ENCODE peak calls at places on chromosome 13, in ten cellular contexts. M, Z, O, F, Q, X, U, W, A and L are unnamed samples.

GRCh38 chr13:72586519-72586918 is 140.9 kb downstream of the MZT1 start:
- DNase-seq in U (no peak), O (no peak), X (no peak), Q (no peak), F (no peak), A (no peak), W (no peak), M (no peak), Z (no peak), L (peak)

GRCh38 chr13:66911411-66911939 is 318.7 kb downstream of the PCDH9 start:
- DNase-seq in X (no peak), M (no peak), A (no peak), O (no peak), Q (no peak), F (no peak), W (no peak), U (no peak), Z (no peak), L (no peak)

GRCh38 chr13:35881360-35881759 is 249.8 kb downstream of the DCLK1 start:
- DNase-seq in W (no peak), Z (no peak), A (no peak), O (no peak), Q (no peak), M (no peak), U (no peak), X (no peak), F (no peak), L (no peak)

GRCh38 chr13:97372929-97373328 is 61.0 kb upstream of the RAP2A start:
- DNase-seq in A (no peak), X (no peak), U (no peak), Z (no peak), Q (no peak), M (no peak), F (no peak), W (no peak), O (no peak), L (no peak)

GRCh38 chr13:58960909-58961308 is 1202.8 kb downstream of the DIAPH3 start:
- DNase-seq in X (no peak), O (peak), M (no peak), Z (no peak), Q (no peak), F (peak), W (no peak), A (no peak), U (no peak), L (peak)

GRCh38 chr13:66675620-66676019 is 554.5 kb downstream of the PCDH9 start:
- DNase-seq in Z (no peak), W (no peak), M (no peak), U (no peak), X (no peak), F (no peak), O (no peak), Q (no peak), A (no peak), L (no peak)

GRCh38 chr13:90760639-90761038 is 586.8 kb upstream of the MIR17HG start:
- DNase-seq in Q (no peak), X (no peak), M (no peak), U (no peak), F (no peak), W (no peak), A (no peak), Z (no peak), O (no peak), L (no peak)

GRCh38 chr13:101946411-101946810 is 455.4 kb downstream of the FGF14 start:
- DNase-seq in M (no peak), O (no peak), X (no peak), F (no peak), Q (no peak), A (no peak), U (no peak), W (no peak), Z (no peak), L (no peak)

GRCh38 chr13:111251646-111252448 is 68.6 kb upstream of the TEX29 start:
- DNase-seq in F (no peak), O (no peak), M (no peak), Z (no peak), X (peak), U (no peak), W (no peak), A (no peak), Q (no peak), L (no peak)

GRCh38 chr13:102291587-102292218 is 110.1 kb downstream of the FGF14 start:
- DNase-seq in X (no peak), F (no peak), Q (no peak), O (no peak), Z (no peak), W (no peak), A (no peak), U (no peak), M (no peak), L (no peak)

GRCh38 chr13:85419611-85420010 is 379.6 kb downstream of the SLITRK6 start:
- DNase-seq in X (no peak), M (no peak), Q (no peak), U (no peak), F (no peak), W (no peak), A (no peak), Z (no peak), O (no peak), L (no peak)

GRCh38 chr13:29537736-29538624 is 57.5 kb downstream of the SLC7A1 start:
- DNase-seq in X (no peak), Z (no peak), O (no peak), W (no peak), M (no peak), Q (no peak), A (no peak), F (no peak), U (no peak), L (no peak)

GRCh38 chr13:77375554-77375953 is 48.7 kb upstream of the MYCBP2 start:
- DNase-seq in W (no peak), U (no peak), Z (no peak), Q (no peak), A (no peak), O (no peak), X (no peak), M (no peak), F (no peak), L (no peak)

GRCh38 chr13:71879129-71879535 is 12.1 kb upstream of the DACH1 start:
- DNase-seq in M (no peak), Q (no peak), U (peak), X (no peak), Z (no peak), A (peak), O (peak), W (peak), F (peak), L (no peak)

GRCh38 chr13:67996101-67996500 is 766.0 kb upstream of the PCDH9 start:
- DNase-seq in X (no peak), O (no peak), M (no peak), Z (no peak), A (no peak), F (no peak), U (no peak), W (no peak), Q (no peak), L (no peak)

GRCh38 chr13:37716395-37716794 is 117.8 kb upstream of the POSTN start:
- DNase-seq in U (no peak), Q (no peak), F (no peak), X (no peak), W (no peak), A (no peak), O (no peak), Z (no peak), M (no peak), L (no peak)

GRCh38 chr13:20475927-20476691 is 49.5 kb downstream of the CRYL1 start:
- DNase-seq in W (no peak), X (no peak), Q (no peak), M (no peak), U (no peak), Z (no peak), F (peak), O (no peak), A (no peak), L (no peak)

GRCh38 chr13:111204438-111205177 is 89.5 kb downstream of the ARHGEF7 start:
- DNase-seq in M (no peak), W (peak), A (no peak), U (no peak), O (no peak), Z (peak), F (no peak), X (no peak), Q (peak), L (no peak)

GRCh38 chr13:34833562-34834182 is 108.4 kb upstream of the NBEA start:
- DNase-seq in W (no peak), X (no peak), O (peak), U (no peak), A (no peak), F (peak), Z (no peak), M (no peak), Q (no peak), L (no peak)

GRCh38 chr13:36131215-36131930 is at the start of gene DCLK1:
- DNase-seq in O (no peak), F (no peak), Z (peak), Q (peak), W (peak), U (peak), M (no peak), X (no peak), A (no peak), L (peak)

GRCh38 chr13:86976521-86977324 is 694.4 kb upstream of the SLITRK5 start:
- DNase-seq in A (no peak), W (no peak), U (no peak), O (peak), M (no peak), X (no peak), Q (no peak), F (no peak), Z (no peak), L (no peak)

GRCh38 chr13:80463673-80464352 is 122.9 kb upstream of the SPRY2 start:
- DNase-seq in A (no peak), U (no peak), W (no peak), M (no peak), Z (no peak), F (no peak), Q (no peak), O (peak), X (no peak), L (no peak)

GRCh38 chr13:66407159-66407558 is 823.0 kb downstream of the PCDH9 start:
- DNase-seq in M (no peak), X (no peak), W (no peak), A (no peak), Q (no peak), U (no peak), F (no peak), O (no peak), Z (no peak), L (no peak)

GRCh38 chr13:48318014-48318713 is 14.6 kb downstream of the RB1 start:
- DNase-seq in F (no peak), M (no peak), Q (no peak), Z (no peak), W (no peak), X (no peak), U (no peak), A (no peak), O (no peak), L (no peak)

GRCh38 chr13:110509971-110510786 is 51.3 kb downstream of the RAB20 start:
- DNase-seq in X (no peak), O (no peak), W (no peak), F (no peak), M (no peak), Z (no peak), A (no peak), Q (peak), U (no peak), L (no peak)

GRCh38 chr13:43878897-43879322 is 630 bp downstream of the CCDC122 start:
- DNase-seq in Q (no peak), Z (peak), W (no peak), A (no peak), M (peak), X (peak), O (peak), U (peak), F (peak), L (peak)

GRCh38 chr13:93736909-93737308 is 510.3 kb downstream of the GPC6 start:
- DNase-seq in O (no peak), M (no peak), Z (no peak), Q (no peak), W (no peak), A (no peak), U (no peak), F (no peak), X (no peak), L (no peak)

GRCh38 chr13:111116830-111117229 is 1.7 kb downstream of the ARHGEF7 start:
- DNase-seq in Z (no peak), X (no peak), A (no peak), W (no peak), Q (no peak), F (no peak), M (no peak), O (no peak), U (no peak), L (no peak)

GRCh38 chr13:107373551-107373950 is 805.6 kb upstream of the ARGLU1 start:
- DNase-seq in X (no peak), M (no peak), A (no peak), F (no peak), W (no peak), O (peak), Z (no peak), U (no peak), Q (no peak), L (peak)

GRCh38 chr13:29576581-29576980 is 18.9 kb downstream of the SLC7A1 start:
- DNase-seq in Z (no peak), U (no peak), M (no peak), W (no peak), X (no peak), F (no peak), Q (no peak), O (no peak), A (no peak), L (no peak)

GRCh38 chr13:64158910-64159309 is 2743.3 kb upstream of the PCDH20 start:
- DNase-seq in A (no peak), M (no peak), Z (no peak), U (no peak), Q (no peak), W (no peak), O (peak), F (no peak), X (no peak), L (peak)

GRCh38 chr13:75643693-75644092 is 7.6 kb downstream of the LMO7 start:
- DNase-seq in Z (no peak), O (no peak), Q (no peak), X (no peak), A (no peak), M (no peak), W (no peak), F (no peak), U (no peak), L (no peak)

GRCh38 chr13:32309812-32310706 is 5.1 kb downstream of the ZAR1L start:
- DNase-seq in U (peak), X (no peak), M (no peak), Z (no peak), O (peak), F (peak), W (peak), Q (no peak), A (no peak), L (peak)

GRCh38 chr13:88257706-88258105 is 586.5 kb downstream of the SLITRK5 start:
- DNase-seq in A (no peak), M (no peak), F (no peak), U (no peak), W (no peak), Z (no peak), O (no peak), Q (no peak), X (no peak), L (no peak)
- TF ChIP-seq CTCF in A (no peak), M (no peak), F (no peak), U (no peak), W (no peak), Z (no peak), O (no peak), Q (no peak), X (no peak), L (no peak)

GRCh38 chr13:23707674-23708073 is 137.5 kb downstream of the TNFRSF19 start:
- DNase-seq in X (no peak), F (peak), M (no peak), Z (no peak), O (peak), Q (no peak), A (no peak), U (no peak), W (no peak), L (no peak)
- TF ChIP-seq CTCF in X (peak), F (peak), M (no peak), Z (no peak), O (peak), Q (no peak), A (peak), U (no peak), W (no peak), L (peak)

GRCh38 chr13:41411536-41411935 is 45.8 kb upstream of the RGCC start:
- DNase-seq in Z (no peak), O (peak), X (peak), M (no peak), W (peak), F (peak), Q (no peak), A (no peak), U (peak), L (peak)
- TF ChIP-seq CTCF in Z (no peak), O (peak), X (peak), M (peak), W (no peak), F (peak), Q (no peak), A (peak), U (no peak), L (peak)

GRCh38 chr13:60623131-60623530 is 226.1 kb downstream of the TDRD3 start:
- DNase-seq in Q (no peak), M (no peak), O (no peak), X (no peak), W (no peak), U (no peak), A (no peak), Z (no peak), F (no peak), L (no peak)

GRCh38 chr13:60619461-60619860 is 222.4 kb downstream of the TDRD3 start:
- DNase-seq in W (no peak), Z (no peak), O (no peak), X (no peak), M (no peak), A (no peak), U (no peak), F (no peak), Q (no peak), L (no peak)

GRCh38 chr13:60613080-60613479 is 216.1 kb downstream of the TDRD3 start:
- DNase-seq in F (no peak), W (no peak), O (no peak), M (no peak), Q (no peak), Z (no peak), X (no peak), A (no peak), U (no peak), L (no peak)

GRCh38 chr13:60620611-60621395 is 223.8 kb downstream of the TDRD3 start:
- DNase-seq in X (no peak), W (no peak), M (no peak), U (no peak), Z (no peak), F (no peak), Q (no peak), O (no peak), A (no peak), L (no peak)

DNA sequence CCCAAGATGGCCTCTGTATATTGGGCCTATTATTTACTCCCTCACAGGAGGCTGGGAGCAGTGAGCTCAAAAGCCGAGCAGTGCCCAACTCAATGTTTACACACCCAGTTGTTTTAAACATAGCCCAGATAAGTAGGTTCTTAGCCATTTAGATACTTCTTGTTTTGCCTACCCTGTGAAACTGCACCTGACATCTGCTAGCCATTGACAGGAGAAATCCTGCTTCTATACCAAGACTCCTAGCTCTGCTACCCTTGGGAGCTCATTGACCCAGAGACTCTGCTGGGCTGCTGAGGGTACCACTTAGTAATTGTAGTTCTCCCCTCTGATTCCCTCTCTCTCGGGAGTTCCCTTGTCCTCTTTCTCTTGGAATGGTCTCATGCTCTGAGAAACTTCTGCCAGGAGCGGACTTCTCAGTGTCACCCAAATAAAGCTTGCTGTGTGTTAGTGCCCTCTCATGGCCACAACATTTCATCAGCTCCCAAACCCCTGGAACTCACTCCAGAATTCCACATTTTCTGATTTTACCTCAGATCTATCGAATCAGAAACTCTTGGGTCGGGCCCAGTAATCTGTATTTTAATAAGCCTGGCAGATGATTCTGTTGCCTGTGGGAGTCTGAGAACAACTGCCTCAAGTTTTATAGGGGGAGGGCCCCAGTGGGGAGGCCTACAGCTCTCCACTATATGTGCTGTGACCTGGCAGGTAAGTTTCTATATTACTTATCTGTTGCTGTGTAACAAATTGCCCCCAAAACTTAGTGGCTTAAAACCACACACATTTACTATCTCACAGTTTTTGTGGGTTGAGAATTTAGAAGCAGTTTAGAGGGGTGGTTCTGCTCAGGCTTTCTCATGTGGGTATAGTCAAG is 221.1 kb downstream of the TDRD3 start:
- DNase-seq in M (no peak), F (no peak), O (peak), W (no peak), X (no peak), A (no peak), Q (no peak), Z (no peak), U (peak), L (peak)
- TF ChIP-seq CTCF in M (peak), F (peak), O (peak), W (peak), X (no peak), A (peak), Q (no peak), Z (no peak), U (no peak), L (peak)

DNA sequence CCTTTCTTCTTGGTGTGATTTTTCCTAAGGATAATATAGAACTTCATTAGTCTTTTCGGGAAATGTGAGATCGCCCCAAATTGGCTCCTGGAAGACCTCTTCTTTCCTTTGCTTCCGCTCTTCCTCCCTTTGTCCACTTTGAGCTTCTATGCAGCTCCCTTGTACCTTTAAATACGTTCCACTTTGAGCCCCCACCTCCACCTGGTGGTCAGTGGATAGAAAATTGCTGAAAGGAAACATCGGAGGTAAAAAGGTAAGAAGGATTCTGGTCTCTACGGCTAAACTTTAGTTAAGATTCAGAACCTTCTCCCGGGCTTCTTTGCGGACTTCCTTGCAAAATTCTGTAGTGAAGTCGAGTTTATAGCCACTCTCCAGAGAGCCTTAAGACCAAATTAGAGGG is 55.0 kb upstream of the TM9SF2 start:
- DNase-seq in Q (no peak), M (no peak), F (no peak), A (no peak), Z (no peak), O (peak), W (no peak), X (no peak), U (no peak), L (no peak)
- TF ChIP-seq CTCF in Q (no peak), M (no peak), F (no peak), A (no peak), Z (no peak), O (peak), W (peak), X (no peak), U (peak), L (peak)

GRCh38 chr13:41075034-41075433 is 13.7 kb downstream of the WBP4 start:
- DNase-seq in O (peak), A (no peak), M (no peak), X (no peak), W (peak), U (peak), F (peak), Q (no peak), Z (no peak), L (peak)
- TF ChIP-seq CTCF in O (peak), A (peak), M (peak), X (peak), W (peak), U (peak), F (peak), Q (peak), Z (no peak), L (peak)

GRCh38 chr13:109154546-109154945 is 525.1 kb downstream of the MYO16 start:
- DNase-seq in U (no peak), A (no peak), X (no peak), O (no peak), Q (no peak), W (no peak), Z (no peak), F (no peak), M (no peak), L (no peak)

GRCh38 chr13:109154146-109154545 is 524.7 kb downstream of the MYO16 start:
- DNase-seq in O (peak), F (no peak), W (no peak), A (no peak), Z (no peak), Q (peak), U (no peak), M (no peak), X (no peak), L (no peak)

GRCh38 chr13:109157275-109157674 is 527.9 kb downstream of the MYO16 start:
- DNase-seq in U (no peak), M (no peak), W (no peak), Z (no peak), O (no peak), F (no peak), X (no peak), Q (no peak), A (no peak), L (no peak)

GRCh38 chr13:109156181-109156935 is 526.9 kb downstream of the MYO16 start:
- DNase-seq in W (no peak), O (peak), A (peak), Z (no peak), Q (no peak), M (no peak), F (no peak), U (no peak), X (no peak), L (peak)

GRCh38 chr13:109155301-109155761 is 525.9 kb downstream of the MYO16 start:
- DNase-seq in M (no peak), Q (no peak), Z (no peak), X (no peak), F (no peak), W (no peak), O (peak), U (no peak), A (no peak), L (peak)
- TF ChIP-seq CTCF in M (peak), Q (no peak), Z (no peak), X (no peak), F (no peak), W (no peak), O (peak), U (no peak), A (no peak), L (no peak)